ENCODE peak calls at places on chromosomes 3 and 15, in four cellular contexts. F is A549, P is AG04450, X is breast epithelium. T is an unnamed sample.

GRCh38 chr15:74423443-74424257 is 10.1 kb downstream of the SEMA7A start:
- DNase-seq in X (no peak), P (no peak), F (no peak), T (no peak)

GRCh38 chr3:38916706-38917105 is 100.7 kb upstream of the SCN10A start:
- DNase-seq in X (no peak), F (no peak), P (no peak), T (no peak)

GRCh38 chr15:42084465-42085235 is 9.7 kb downstream of the PLA2G4D start:
- DNase-seq in F (peak; percentile 66), X (peak; percentile 35), P (peak; percentile 3), T (no peak)

GRCh38 chr15:32718082-32718821 is 448 bp downstream of the GREM1 start:
- DNase-seq in X (no peak), P (no peak), F (no peak), T (no peak)

GRCh38 chr3:123552095-123552714 is 32.6 kb downstream of the HACD2 start:
- DNase-seq in X (no peak), F (peak; percentile 18), P (no peak), T (no peak)

GRCh38 chr15:98927990-98928389 is 79.6 kb downstream of the PGPEP1L start:
- DNase-seq in P (no peak), X (no peak), F (no peak), T (no peak)

GRCh38 chr15:73022156-73022555 is 30.1 kb upstream of the NEO1 start:
- DNase-seq in P (peak; percentile 4), F (no peak), X (no peak), T (no peak)

GRCh38 chr15:93066103-93066725 is 22.8 kb downstream of the RGMA start:
- DNase-seq in P (no peak), F (no peak), X (no peak), T (peak; percentile 23)

GRCh38 chr3:139418144-139418543 is 28.7 kb upstream of the COPB2 start:
- DNase-seq in P (no peak), F (no peak), X (no peak), T (no peak)

GRCh38 chr3:187076297-187076696 is 63.0 kb downstream of the RPL39L start:
- DNase-seq in P (no peak), X (no peak), F (no peak), T (no peak)

GRCh38 chr15:29089731-29090616 is 179.6 kb downstream of the NSMCE3 start:
- DNase-seq in X (no peak), F (no peak), P (peak; percentile 13), T (no peak)

GRCh38 chr15:36501063-36501678 is 78.3 kb upstream of the CDIN1 start:
- DNase-seq in F (peak; percentile 13), X (no peak), P (peak; percentile 33), T (no peak)

GRCh38 chr3:138468451-138468850 is 34.0 kb downstream of the ESYT3 start:
- DNase-seq in F (no peak), X (no peak), P (no peak), T (no peak)

GRCh38 chr3:135991621-135992020 is 26.1 kb downstream of the PPP2R3A start:
- DNase-seq in X (no peak), F (no peak), P (no peak), T (no peak)

GRCh38 chr3:15298504-15298903 is 33.9 kb downstream of the SH3BP5 start:
- DNase-seq in P (no peak), F (no peak), X (no peak), T (no peak)

GRCh38 chr15:70569139-70569717 is 194.1 kb downstream of the UACA start:
- DNase-seq in P (peak; percentile 38), X (peak; percentile 29), F (peak; percentile 67), T (no peak)

GRCh38 chr3:45860481-45860880 is 18.6 kb upstream of the LZTFL1 start:
- DNase-seq in P (no peak), F (no peak), X (no peak), T (no peak)

GRCh38 chr3:167783781-167784180 is 48.3 kb downstream of the SERPINI1 start:
- DNase-seq in P (no peak), X (no peak), F (no peak), T (peak; percentile 73)

GRCh38 chr15:74326759-74327158 is 40.7 kb downstream of the CYP11A1 start:
- DNase-seq in P (no peak), F (no peak), X (no peak), T (no peak)

GRCh38 chr3:133857767-133858166 is 37.9 kb downstream of the RAB6B start:
- DNase-seq in P (no peak), X (no peak), F (no peak), T (no peak)

GRCh38 chr15:33008284-33009011 is 186.1 kb downstream of the FMN1 start:
- DNase-seq in F (no peak), X (no peak), P (peak; percentile 39), T (no peak)

GRCh38 chr15:41161336-41161735 is 45.3 kb upstream of the INO80 start:
- DNase-seq in X (no peak), F (no peak), P (no peak), T (no peak)

GRCh38 chr3:132351222-132351806 is 34.1 kb downstream of the ACP3 start:
- DNase-seq in X (no peak), P (no peak), F (no peak), T (no peak)

GRCh38 chr3:117531078-117531477 is 821.5 kb downstream of the TUSC7 start:
- DNase-seq in F (no peak), P (no peak), X (no peak), T (no peak)

GRCh38 chr3:158920375-158920774 is 118.5 kb downstream of the MFSD1 start:
- DNase-seq in F (no peak), X (no peak), P (no peak), T (no peak)

GRCh38 chr3:64518950-64519349 is 168.8 kb downstream of the ADAMTS9 start:
- DNase-seq in X (no peak), F (no peak), P (peak; percentile 13), T (no peak)

GRCh38 chr15:91572110-91572509 is 281.4 kb upstream of the SLCO3A1 start:
- DNase-seq in P (no peak), F (no peak), X (peak; percentile 28), T (no peak)

GRCh38 chr3:73215286-73215685 is 153.8 kb downstream of the EBLN2 start:
- DNase-seq in X (no peak), F (no peak), P (no peak), T (no peak)

GRCh38 chr3:50442940-50443579 is 60.4 kb downstream of the CACNA2D2 start:
- DNase-seq in P (no peak), F (no peak), X (no peak), T (no peak)

GRCh38 chr3:132317229-132317948 is at the start of gene ACP3:
- DNase-seq in X (peak; percentile 53), F (no peak), P (peak; percentile 32), T (no peak)

GRCh38 chr15:65373163-65373651 is 4.6 kb downstream of the IGDCC3 start:
- DNase-seq in P (no peak), F (no peak), X (no peak), T (no peak)

GRCh38 chr15:38768970-38769369 is 204.4 kb upstream of the RASGRP1 start:
- DNase-seq in F (no peak), X (no peak), P (peak; percentile 7), T (no peak)

GRCh38 chr15:59830873-59831272 is 141.8 kb upstream of the BNIP2 start:
- DNase-seq in X (no peak), P (no peak), F (no peak), T (no peak)

GRCh38 chr15:66224946-66225345 is 28.6 kb downstream of the MEGF11 start:
- DNase-seq in X (no peak), F (no peak), P (no peak), T (no peak)

GRCh38 chr3:52694528-52695189 is 8.8 kb downstream of the GNL3 start:
- DNase-seq in P (no peak), X (no peak), F (no peak), T (no peak)

GRCh38 chr3:52695798-52696649 is 9.6 kb downstream of the GLT8D1 start:
- DNase-seq in F (no peak), X (no peak), P (no peak), T (no peak)

GRCh38 chr3:52690560-52690959 is 4.7 kb downstream of the GNL3 start:
- DNase-seq in P (no peak), F (no peak), X (no peak), T (no peak)

GRCh38 chr3:52689151-52689550 is 3.3 kb downstream of the GNL3 start:
- DNase-seq in P (no peak), X (no peak), F (no peak), T (no peak)

DNA sequence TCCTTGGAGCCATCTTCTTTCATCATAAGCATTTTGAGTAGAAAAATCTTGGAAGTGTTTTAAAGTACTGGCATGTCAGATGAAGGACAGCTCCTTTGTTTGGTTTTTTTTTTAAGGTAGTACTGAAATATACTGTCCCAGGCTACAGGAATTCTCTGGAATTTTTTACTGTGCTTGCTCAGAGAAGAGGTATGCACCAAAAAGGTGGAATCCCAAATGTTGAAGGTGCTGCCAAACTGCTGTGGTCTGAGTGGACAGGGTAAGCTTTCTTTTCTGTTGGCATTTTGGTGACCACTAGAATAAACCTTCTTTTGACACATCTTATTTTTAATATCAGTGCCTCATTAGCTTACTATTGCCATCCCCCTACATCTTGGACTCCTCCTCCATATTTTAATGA is 7.2 kb downstream of the GNL3 start:
- DNase-seq in F (no peak), X (no peak), P (no peak), T (no peak)
- H3K27ac ChIP-seq in F (no peak overlapping the region), X (peak overlapping the region; percentile 59), P (no peak overlapping the region), T (no peak overlapping the region)

DNA sequence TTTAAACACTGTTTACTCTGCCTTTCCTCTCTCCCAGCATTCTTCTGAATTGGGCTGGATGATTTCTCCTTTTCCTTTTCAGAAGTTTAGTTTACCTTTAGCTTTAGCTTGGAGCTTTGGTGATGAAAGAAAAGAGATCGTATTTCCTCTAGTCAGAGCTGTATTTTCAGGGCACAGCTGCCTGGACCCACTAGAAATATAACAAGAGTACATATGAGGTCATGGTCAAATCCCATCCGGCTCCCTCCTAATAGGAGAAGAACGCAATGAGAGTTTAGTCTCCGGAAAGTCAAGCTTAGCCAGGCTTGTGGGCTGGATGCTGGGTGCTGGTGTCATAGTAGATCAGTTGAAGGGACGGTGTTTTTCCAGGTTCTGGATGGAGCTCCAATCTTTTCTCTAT is 177.1 kb upstream of the PFN2 start:
- DNase-seq in F (no peak), P (peak; percentile 80), X (no peak), T (no peak)
- H3K27ac ChIP-seq in F (no peak overlapping the region), P (peak overlapping the region; percentile 92), X (no peak overlapping the region), T (no peak overlapping the region)

DNA sequence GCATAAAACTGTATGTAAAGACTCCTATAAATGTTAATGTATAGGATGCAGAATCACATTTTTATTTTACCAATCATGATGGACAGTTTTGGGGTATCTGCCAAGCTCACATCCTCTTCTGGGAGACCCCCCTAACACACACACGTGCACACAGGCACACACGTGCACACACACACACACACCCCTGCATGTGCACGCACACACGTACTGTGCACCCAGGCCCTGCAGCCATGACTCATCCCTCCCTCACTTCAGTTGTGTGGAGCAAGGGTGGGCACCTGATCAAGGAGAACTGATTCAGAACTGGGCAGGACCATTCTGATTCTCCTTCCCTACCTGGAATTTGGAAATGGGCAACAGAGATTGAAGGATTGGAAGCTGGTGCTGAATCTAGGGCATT is 16.0 kb upstream of the MINDY4B start:
- DNase-seq in F (no peak), X (no peak), P (no peak), T (no peak)
- H3K27ac ChIP-seq in F (no peak overlapping the region), X (no peak overlapping the region), P (no peak overlapping the region), T (no peak overlapping the region)

GRCh38 chr15:81088496-81088895 is 45.6 kb upstream of the CFAP161 start:
- DNase-seq in F (no peak), P (no peak), X (no peak), T (no peak)
- H3K27ac ChIP-seq in F (no peak overlapping the region), P (peak overlapping the region; percentile 0), X (no peak overlapping the region), T (no peak overlapping the region)

GRCh38 chr3:191972714-191973398 is 511.9 kb downstream of the PYDC2 start:
- DNase-seq in P (no peak), X (no peak), F (no peak), T (no peak)
- H3K27ac ChIP-seq in P (no peak overlapping the region), X (no peak overlapping the region), F (no peak overlapping the region), T (no peak overlapping the region)